ENCODE peak calls at places on chromosomes 13 and 19, in ten cellular contexts. One of them, this sample, is unnamed.
A peak's percentile ranks its signal among the peaks of the same experiment; 100 is the strongest.

GRCh38 chr13:98254541-98254940 is 77.5 kb upstream of the RNF113B start:
- DNase-seq in ELR: no peak
- DNase-seq in psoas muscle: no peak
- DNase-seq in GM04503: peak; percentile 74
- DNase-seq in activated CD4-positive, alpha-beta T cell treated with anti-CD3 and anti-CD28 coated beads for 24 hours: no peak
- DNase-seq in Peyer's patch: no peak
- DNase-seq in lower lobe of right lung: no peak
- DNase-seq in activated T-cell treated with anti-CD3 and anti-CD28 coated beads for 4 hours: no peak
- DNase-seq in omental fat pad: no peak
- DNase-seq in AG09319: peak; percentile 61
- DNase-seq in this sample: no peak

GRCh38 chr13:102799544-102800144 is 725 bp downstream of the BIVM start:
- DNase-seq in ELR: peak; percentile 51
- DNase-seq in psoas muscle: no peak
- DNase-seq in GM04503: no peak
- DNase-seq in activated CD4-positive, alpha-beta T cell treated with anti-CD3 and anti-CD28 coated beads for 24 hours: no peak
- DNase-seq in Peyer's patch: peak; percentile 66
- DNase-seq in lower lobe of right lung: peak; percentile 52
- DNase-seq in activated T-cell treated with anti-CD3 and anti-CD28 coated beads for 4 hours: no peak
- DNase-seq in omental fat pad: no peak
- DNase-seq in AG09319: no peak
- DNase-seq in this sample: peak; percentile 84

GRCh38 chr19:28793391-28794168 is 419.4 kb downstream of the UQCRFS1 start:
- DNase-seq in ELR: no peak
- DNase-seq in psoas muscle: no peak
- DNase-seq in GM04503: no peak
- DNase-seq in activated CD4-positive, alpha-beta T cell treated with anti-CD3 and anti-CD28 coated beads for 24 hours: no peak
- DNase-seq in Peyer's patch: no peak
- DNase-seq in lower lobe of right lung: no peak
- DNase-seq in activated T-cell treated with anti-CD3 and anti-CD28 coated beads for 4 hours: no peak
- DNase-seq in omental fat pad: no peak
- DNase-seq in AG09319: no peak
- DNase-seq in this sample: no peak

GRCh38 chr19:45473366-45474190 is 5.8 kb downstream of the FOSB start:
- DNase-seq in ELR: no peak
- DNase-seq in psoas muscle: no peak
- DNase-seq in GM04503: no peak
- DNase-seq in activated CD4-positive, alpha-beta T cell treated with anti-CD3 and anti-CD28 coated beads for 24 hours: no peak
- DNase-seq in Peyer's patch: no peak
- DNase-seq in lower lobe of right lung: no peak
- DNase-seq in activated T-cell treated with anti-CD3 and anti-CD28 coated beads for 4 hours: no peak
- DNase-seq in omental fat pad: no peak
- DNase-seq in AG09319: peak; percentile 12
- DNase-seq in this sample: no peak

GRCh38 chr13:100765021-100765420 is 90.4 kb upstream of the TMTC4 start:
- DNase-seq in ELR: no peak
- DNase-seq in psoas muscle: no peak
- DNase-seq in GM04503: no peak
- DNase-seq in activated CD4-positive, alpha-beta T cell treated with anti-CD3 and anti-CD28 coated beads for 24 hours: no peak
- DNase-seq in Peyer's patch: no peak
- DNase-seq in lower lobe of right lung: no peak
- DNase-seq in activated T-cell treated with anti-CD3 and anti-CD28 coated beads for 4 hours: no peak
- DNase-seq in omental fat pad: no peak
- DNase-seq in AG09319: no peak
- DNase-seq in this sample: no peak

GRCh38 chr19:16061943-16062342 is 14.4 kb upstream of the TPM4 start:
- DNase-seq in ELR: no peak
- DNase-seq in psoas muscle: no peak
- DNase-seq in GM04503: no peak
- DNase-seq in activated CD4-positive, alpha-beta T cell treated with anti-CD3 and anti-CD28 coated beads for 24 hours: no peak
- DNase-seq in Peyer's patch: no peak
- DNase-seq in lower lobe of right lung: no peak
- DNase-seq in activated T-cell treated with anti-CD3 and anti-CD28 coated beads for 4 hours: no peak
- DNase-seq in omental fat pad: no peak
- DNase-seq in AG09319: no peak
- DNase-seq in this sample: no peak

GRCh38 chr19:55097864-55098715 is 19.3 kb downstream of the PPP1R12C start:
- DNase-seq in ELR: no peak
- DNase-seq in psoas muscle: no peak
- DNase-seq in GM04503: no peak
- DNase-seq in activated CD4-positive, alpha-beta T cell treated with anti-CD3 and anti-CD28 coated beads for 24 hours: no peak
- DNase-seq in Peyer's patch: no peak
- DNase-seq in lower lobe of right lung: peak; percentile 78
- DNase-seq in activated T-cell treated with anti-CD3 and anti-CD28 coated beads for 4 hours: no peak
- DNase-seq in omental fat pad: no peak
- DNase-seq in AG09319: no peak
- DNase-seq in this sample: no peak

GRCh38 chr13:101487046-101487830 is 34.8 kb downstream of the ITGBL1 start:
- DNase-seq in ELR: no peak
- DNase-seq in psoas muscle: no peak
- DNase-seq in GM04503: no peak
- DNase-seq in activated CD4-positive, alpha-beta T cell treated with anti-CD3 and anti-CD28 coated beads for 24 hours: no peak
- DNase-seq in Peyer's patch: no peak
- DNase-seq in lower lobe of right lung: no peak
- DNase-seq in activated T-cell treated with anti-CD3 and anti-CD28 coated beads for 4 hours: no peak
- DNase-seq in omental fat pad: no peak
- DNase-seq in AG09319: no peak
- DNase-seq in this sample: no peak

GRCh38 chr19:36060430-36060829 is 5.7 kb downstream of the WDR62 start:
- DNase-seq in ELR: peak; percentile 53
- DNase-seq in psoas muscle: peak; percentile 70
- DNase-seq in GM04503: no peak
- DNase-seq in activated CD4-positive, alpha-beta T cell treated with anti-CD3 and anti-CD28 coated beads for 24 hours: no peak
- DNase-seq in Peyer's patch: no peak
- DNase-seq in lower lobe of right lung: no peak
- DNase-seq in activated T-cell treated with anti-CD3 and anti-CD28 coated beads for 4 hours: no peak
- DNase-seq in omental fat pad: no peak
- DNase-seq in AG09319: no peak
- DNase-seq in this sample: peak; percentile 73

GRCh38 chr13:25153736-25154135 is 18.4 kb downstream of the AMER2 start:
- DNase-seq in ELR: no peak
- DNase-seq in psoas muscle: no peak
- DNase-seq in GM04503: no peak
- DNase-seq in activated CD4-positive, alpha-beta T cell treated with anti-CD3 and anti-CD28 coated beads for 24 hours: no peak
- DNase-seq in Peyer's patch: no peak
- DNase-seq in lower lobe of right lung: no peak
- DNase-seq in activated T-cell treated with anti-CD3 and anti-CD28 coated beads for 4 hours: no peak
- DNase-seq in omental fat pad: no peak
- DNase-seq in AG09319: no peak
- DNase-seq in this sample: no peak

GRCh38 chr19:15297416-15298224 is 34.7 kb downstream of the BRD4 start:
- DNase-seq in ELR: peak; percentile 73
- DNase-seq in psoas muscle: no peak
- DNase-seq in GM04503: no peak
- DNase-seq in activated CD4-positive, alpha-beta T cell treated with anti-CD3 and anti-CD28 coated beads for 24 hours: no peak
- DNase-seq in Peyer's patch: no peak
- DNase-seq in lower lobe of right lung: no peak
- DNase-seq in activated T-cell treated with anti-CD3 and anti-CD28 coated beads for 4 hours: no peak
- DNase-seq in omental fat pad: no peak
- DNase-seq in AG09319: peak; percentile 54
- DNase-seq in this sample: peak; percentile 43

GRCh38 chr13:19725320-19725719 is 57.4 kb downstream of the PSPC1 start:
- DNase-seq in ELR: no peak
- DNase-seq in psoas muscle: no peak
- DNase-seq in GM04503: no peak
- DNase-seq in activated CD4-positive, alpha-beta T cell treated with anti-CD3 and anti-CD28 coated beads for 24 hours: no peak
- DNase-seq in Peyer's patch: no peak
- DNase-seq in lower lobe of right lung: no peak
- DNase-seq in activated T-cell treated with anti-CD3 and anti-CD28 coated beads for 4 hours: no peak
- DNase-seq in omental fat pad: no peak
- DNase-seq in AG09319: no peak
- DNase-seq in this sample: no peak

GRCh38 chr19:46726551-46726950 is 9.6 kb upstream of the PRKD2 start:
- DNase-seq in ELR: no peak
- DNase-seq in psoas muscle: no peak
- DNase-seq in GM04503: no peak
- DNase-seq in activated CD4-positive, alpha-beta T cell treated with anti-CD3 and anti-CD28 coated beads for 24 hours: no peak
- DNase-seq in Peyer's patch: no peak
- DNase-seq in lower lobe of right lung: no peak
- DNase-seq in activated T-cell treated with anti-CD3 and anti-CD28 coated beads for 4 hours: no peak
- DNase-seq in omental fat pad: no peak
- DNase-seq in AG09319: no peak
- DNase-seq in this sample: no peak

GRCh38 chr13:99985243-99985874 is 3.8 kb downstream of the ZIC2 start:
- DNase-seq in ELR: no peak
- DNase-seq in psoas muscle: no peak
- DNase-seq in GM04503: no peak
- DNase-seq in activated CD4-positive, alpha-beta T cell treated with anti-CD3 and anti-CD28 coated beads for 24 hours: no peak
- DNase-seq in Peyer's patch: no peak
- DNase-seq in lower lobe of right lung: no peak
- DNase-seq in activated T-cell treated with anti-CD3 and anti-CD28 coated beads for 4 hours: no peak
- DNase-seq in omental fat pad: no peak
- DNase-seq in AG09319: no peak
- DNase-seq in this sample: no peak

This sample was measured in spleen.